ENCODE peak calls at places on chromosome X, in five cellular contexts. K is cardiac fibroblast, Q is right atrium auricular region, X is fibroblast of the aortic adventitia, V is astrocyte of the spinal cord. T is an unnamed sample.

GRCh38 chrX:24647257-24648058 is at the start of gene PCYT1B:
- DNase-seq in K (peak; percentile 65), Q (peak; percentile 80), X (peak; percentile 47), V (peak; percentile 69), T (peak; percentile 58)

GRCh38 chrX:30910124-30910860 is 21.2 kb upstream of the TAB3 start:
- DNase-seq in K (peak; percentile 5), Q (no peak), X (peak; percentile 10), V (peak; percentile 69), T (no peak)

GRCh38 chrX:71533514-71533849 is 578 bp downstream of the OGT start:
- DNase-seq in K (no peak), Q (no peak), X (peak; percentile 24), V (no peak), T (no peak)

GRCh38 chrX:53190363-53190960 is 34.5 kb downstream of the KDM5C start:
- DNase-seq in K (no peak), Q (no peak), X (no peak), V (no peak), T (peak; percentile 3)

GRCh38 chrX:56759736-56760409 is 30.8 kb downstream of the NBDY start:
- DNase-seq in K (no peak), Q (no peak), X (no peak), V (no peak), T (no peak)

GRCh38 chrX:152958047-152958446 is 35.9 kb downstream of the PNMA5 start:
- DNase-seq in K (peak; percentile 5), Q (no peak), X (no peak), V (no peak), T (no peak)

GRCh38 chrX:136999021-136999420 is 34.8 kb downstream of the GPR101 start:
- DNase-seq in K (no peak), Q (no peak), X (peak; percentile 18), V (no peak), T (no peak)

GRCh38 chrX:153921070-153921469 is 5.0 kb downstream of the ARHGAP4 start:
- DNase-seq in K (no peak), Q (no peak), X (no peak), V (no peak), T (no peak)

GRCh38 chrX:13048265-13048664 is 3.8 kb upstream of the FAM9C start:
- DNase-seq in K (no peak), Q (no peak), X (no peak), V (peak; percentile 28), T (no peak)

GRCh38 chrX:119791437-119792231 is at the start of gene RPL39:
- DNase-seq in K (peak; percentile 91), Q (peak; percentile 77), X (peak; percentile 88), V (peak; percentile 91), T (peak; percentile 91)

GRCh38 chrX:107537815-107538214 is 88.4 kb downstream of the FRMPD3 start:
- DNase-seq in K (peak; percentile 61), Q (no peak), X (peak; percentile 65), V (peak; percentile 40), T (peak; percentile 61)
- TF ChIP-seq CTCF in K (peak; percentile 61), Q (peak; percentile 28), X (peak; percentile 60), V (peak; percentile 50), T (peak; percentile 57)

GRCh38 chrX:140507223-140507981 is 2.5 kb upstream of the SOX3 start:
- DNase-seq in K (no peak), Q (no peak), X (no peak), V (no peak), T (no peak)

GRCh38 chrX:140509468-140510305 is 4.8 kb upstream of the SOX3 start:
- DNase-seq in K (no peak), Q (no peak), X (no peak), V (no peak), T (no peak)

GRCh38 chrX:140510306-140510676 is 5.4 kb upstream of the SOX3 start:
- DNase-seq in K (no peak), Q (no peak), X (no peak), V (no peak), T (no peak)

GRCh38 chrX:140507982-140508305 is 3.1 kb upstream of the SOX3 start:
- DNase-seq in K (no peak), Q (no peak), X (no peak), V (peak; percentile 35), T (no peak)

GRCh38 chrX:140508958-140509357 is 4.1 kb upstream of the SOX3 start:
- DNase-seq in K (no peak), Q (no peak), X (no peak), V (no peak), T (no peak)
- H3K4me3 ChIP-seq in K (no peak overlapping the region), Q (no peak overlapping the region), X (no peak overlapping the region), V (no peak overlapping the region), T (no peak overlapping the region)

DNA sequence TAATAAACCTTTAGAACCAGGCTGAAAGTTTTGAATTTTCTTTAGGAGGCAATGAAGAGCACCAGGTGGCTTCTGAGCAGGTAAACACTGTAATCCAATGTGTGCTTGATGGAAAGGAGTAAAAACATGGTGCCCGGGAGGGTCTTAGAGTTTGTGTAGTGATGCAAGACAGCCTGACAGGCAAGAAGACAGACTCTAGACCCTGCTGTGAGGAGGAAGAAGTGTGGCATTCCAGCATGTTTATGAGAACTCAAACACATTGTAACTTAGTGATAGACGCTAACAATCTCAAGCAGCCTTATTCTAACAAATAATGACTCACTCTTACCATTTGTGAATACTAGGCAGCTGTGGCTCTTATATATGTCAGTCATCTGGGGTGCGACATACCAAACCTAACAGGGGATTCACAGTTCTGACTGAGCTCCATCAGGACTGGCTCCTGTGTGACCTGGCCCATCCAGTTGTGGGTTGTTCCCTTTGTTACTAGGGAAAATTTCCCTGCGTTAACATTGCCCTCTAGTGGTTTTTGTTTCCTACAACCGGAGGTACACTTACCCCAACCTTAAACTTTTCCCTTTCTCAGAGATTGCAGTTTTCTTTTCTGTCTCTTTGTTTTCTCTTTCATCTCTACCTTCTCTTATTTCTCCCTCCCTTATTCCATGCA is 53.8 kb downstream of the VSIG4 start:
- DNase-seq in K (peak; percentile 64), Q (no peak), X (peak; percentile 68), V (peak; percentile 36), T (peak; percentile 72)
- TF ChIP-seq CTCF in K (peak; percentile 46), Q (no peak), X (peak; percentile 48), V (peak; percentile 42), T (peak; percentile 55)

GRCh38 chrX:43552166-43552565 is 103.9 kb upstream of the MAOA start:
- DNase-seq in K (no peak), Q (no peak), X (no peak), V (no peak), T (no peak)
- H3K4me3 ChIP-seq in K (no peak overlapping the region), Q (no peak overlapping the region), X (no peak overlapping the region), V (no peak overlapping the region), T (no peak overlapping the region)

GRCh38 chrX:43328358-43328946 is 327.6 kb upstream of the MAOA start:
- DNase-seq in K (no peak), Q (no peak), X (no peak), V (no peak), T (no peak)

GRCh38 chrX:43333543-43333942 is 322.6 kb upstream of the MAOA start:
- DNase-seq in K (peak; percentile 0), Q (no peak), X (no peak), V (no peak), T (peak; percentile 5)
- TF ChIP-seq CTCF in K (no peak), Q (no peak), X (no peak), V (no peak), T (no peak)

T was measured in fibroblast of pulmonary artery.